ENCODE peak calls at places on chromosome 16, in six cellular contexts. W is PC-3, T is GM23248, R is SK-N-SH, S is GM23338, Q is HCT116. V is an unnamed sample.

GRCh38 chr16:55567382-55567781 is 898 bp downstream of the CAPNS2 start:
- DNase-seq in Q (no peak), W (no peak), T (peak), R (no peak), S (no peak), V (no peak)

GRCh38 chr16:11781773-11782172 is 15.3 kb downstream of the ZC3H7A start:
- DNase-seq in Q (no peak), T (no peak), R (peak), W (no peak), S (no peak), V (no peak)

GRCh38 chr16:1057252-1057932 is 15.2 kb upstream of the SSTR5 start:
- DNase-seq in T (peak), R (peak), W (peak), Q (no peak), S (peak), V (peak)

GRCh38 chr16:24834459-24835335 is 11.1 kb upstream of the SLC5A11 start:
- DNase-seq in Q (peak), S (peak), W (peak), T (peak), R (peak), V (peak)

GRCh38 chr16:51408357-51408756 is 257.3 kb upstream of the SALL1 start:
- DNase-seq in Q (no peak), S (no peak), W (peak), T (peak), R (no peak), V (no peak)

GRCh38 chr16:19777061-19777460 is 59.0 kb downstream of the IQCK start:
- DNase-seq in T (no peak), R (no peak), S (no peak), W (no peak), Q (no peak), V (no peak)

GRCh38 chr16:57623251-57624043 is 5.0 kb upstream of the ADGRG1 start:
- DNase-seq in Q (peak), S (peak), T (peak), W (peak), R (no peak), V (peak)

GRCh38 chr16:83336630-83337029 is 471.1 kb upstream of the HSBP1 start:
- DNase-seq in S (no peak), T (peak), W (no peak), Q (no peak), R (no peak), V (no peak)

GRCh38 chr16:50900391-50900942 is 158.6 kb downstream of the CYLD start:
- DNase-seq in S (no peak), Q (no peak), W (no peak), T (no peak), R (no peak), V (no peak)

GRCh38 chr16:67879936-67880335 is 4.7 kb upstream of the NRN1L start:
- DNase-seq in T (no peak), R (no peak), W (no peak), S (no peak), Q (no peak), V (no peak)

GRCh38 chr16:50367777-50368409 is 895 bp downstream of the BRD7 start:
- DNase-seq in R (no peak), Q (no peak), S (peak), W (peak), T (peak), V (no peak)

GRCh38 chr16:64061621-64062020 is 1060.2 kb downstream of the CDH11 start:
- DNase-seq in W (no peak), Q (no peak), T (no peak), S (no peak), R (no peak), V (no peak)

GRCh38 chr16:22694887-22695382 is 119.0 kb upstream of the HS3ST2 start:
- DNase-seq in W (no peak), R (no peak), T (peak), S (no peak), Q (no peak), V (no peak)

GRCh38 chr16:81650982-81651562 is 128.0 kb upstream of the PLCG2 start:
- DNase-seq in S (peak), R (no peak), W (no peak), Q (no peak), T (no peak), V (peak)

GRCh38 chr16:28543072-28543471 is 4.3 kb upstream of the NUPR1 start:
- DNase-seq in S (no peak), W (no peak), Q (no peak), T (no peak), R (no peak), V (no peak)

GRCh38 chr16:64345142-64345541 is 776.7 kb downstream of the CDH11 start:
- DNase-seq in T (no peak), R (no peak), S (no peak), W (no peak), Q (no peak), V (no peak)

DNA sequence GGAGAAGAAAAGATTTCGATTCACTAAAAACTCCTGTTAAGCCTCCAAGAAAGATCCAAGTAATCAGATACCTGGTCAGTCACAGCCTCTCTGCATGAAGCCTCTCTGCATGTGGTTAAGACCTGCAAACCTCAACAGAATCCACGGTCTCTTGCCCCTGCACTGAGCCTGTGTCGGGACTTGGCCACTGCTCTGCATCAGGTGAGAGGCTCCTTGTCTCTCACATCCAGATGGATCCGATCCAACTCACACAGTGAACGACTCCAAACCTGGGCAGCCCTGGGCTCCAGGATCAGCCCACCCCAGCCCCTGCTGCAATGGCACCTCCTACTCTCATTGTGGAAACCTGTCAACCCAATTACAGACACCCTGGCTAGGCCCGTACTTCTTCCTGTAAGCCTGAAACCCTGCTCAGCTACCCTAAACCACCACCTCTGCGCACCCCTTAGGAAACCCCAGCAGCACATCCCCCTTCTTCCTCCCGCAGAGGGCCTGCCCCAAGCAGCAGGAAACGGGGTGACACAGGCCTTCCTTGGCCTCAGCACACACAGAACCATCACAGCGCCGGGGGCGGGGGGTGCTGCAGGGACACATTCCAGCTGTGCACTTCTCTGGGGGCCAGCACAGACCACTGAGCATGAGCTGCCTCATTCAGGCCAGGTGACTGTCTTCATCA is 129.5 kb downstream of the ANKRD11 start:
- DNase-seq in S (no peak), Q (no peak), T (no peak), W (no peak), R (no peak), V (no peak)
- TF ChIP-seq EZH2phosphoT487 in S (no peak), Q (no peak), T (no peak), W (no peak), R (no peak), V (no peak)

DNA sequence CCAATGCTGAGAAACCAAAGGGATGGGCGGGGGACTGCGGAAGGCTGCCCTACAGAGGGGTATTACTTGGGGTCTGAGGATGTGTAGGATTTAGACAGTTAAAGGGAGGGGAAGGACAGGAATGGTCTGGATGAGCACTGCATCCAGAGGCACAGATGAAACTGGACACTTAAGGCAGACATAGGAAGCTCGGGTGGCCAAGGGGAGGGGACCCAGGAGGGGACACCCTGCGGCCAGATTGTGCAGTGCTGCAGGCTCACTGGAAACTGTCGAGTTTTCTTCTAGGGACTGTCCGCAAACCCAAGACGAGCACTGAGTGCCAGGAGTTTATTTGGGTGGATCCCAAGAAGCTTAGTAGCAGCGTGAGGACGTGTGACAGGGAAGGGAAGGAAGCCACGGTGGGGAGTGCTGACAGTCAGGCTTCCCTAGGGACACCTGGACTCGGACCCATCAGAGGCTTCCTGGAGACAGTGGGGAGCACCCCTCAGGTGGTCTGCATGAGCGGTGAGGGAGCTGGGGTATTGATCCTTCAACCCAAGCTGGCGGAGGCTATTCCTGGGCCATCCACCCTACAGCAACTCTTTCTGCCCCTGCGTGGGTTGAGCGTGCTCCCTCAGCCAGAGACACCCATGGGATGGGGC is 278.7 kb downstream of the FOXL1 start:
- DNase-seq in W (no peak), T (peak), S (no peak), Q (no peak), R (no peak), V (no peak)
- TF ChIP-seq EZH2phosphoT487 in W (no peak), T (no peak), S (no peak), Q (no peak), R (no peak), V (no peak)

GRCh38 chr16:87982491-87983415 is 31.5 kb downstream of the BANP start:
- DNase-seq in W (no peak), Q (no peak), T (no peak), R (no peak), S (no peak), V (no peak)
- TF ChIP-seq EZH2phosphoT487 in W (no peak), Q (no peak), T (no peak), R (no peak), S (no peak), V (no peak)

GRCh38 chr16:4060823-4061222 is 55.4 kb downstream of the ADCY9 start:
- DNase-seq in W (no peak), Q (no peak), T (no peak), R (no peak), S (no peak), V (no peak)

GRCh38 chr16:4059969-4060368 is 56.3 kb downstream of the ADCY9 start:
- DNase-seq in T (no peak), Q (no peak), S (no peak), W (no peak), R (no peak), V (no peak)

GRCh38 chr16:4056161-4057105 is 59.8 kb downstream of the ADCY9 start:
- DNase-seq in T (no peak), R (no peak), S (no peak), W (peak), Q (no peak), V (no peak)

GRCh38 chr16:4057439-4057877 is 58.8 kb downstream of the ADCY9 start:
- DNase-seq in Q (no peak), W (no peak), T (no peak), S (no peak), R (no peak), V (no peak)

GRCh38 chr16:4058386-4058785 is 57.9 kb downstream of the ADCY9 start:
- DNase-seq in R (no peak), Q (no peak), S (no peak), T (no peak), W (peak), V (no peak)
- TF ChIP-seq EZH2phosphoT487 in R (no peak), Q (no peak), S (no peak), T (no peak), W (no peak), V (no peak)

GRCh38 chr16:54324716-54325115 is 38.1 kb upstream of the IRX3 start:
- DNase-seq in S (no peak), T (no peak), Q (no peak), R (no peak), W (no peak), V (no peak)

GRCh38 chr16:54331241-54332002 is 44.8 kb upstream of the IRX3 start:
- DNase-seq in W (no peak), S (peak), T (no peak), R (no peak), Q (no peak), V (peak)

GRCh38 chr16:54327609-54328008 is 41.0 kb upstream of the IRX3 start:
- DNase-seq in R (no peak), W (no peak), T (no peak), Q (no peak), S (no peak), V (no peak)

GRCh38 chr16:54325616-54326265 is 39.2 kb upstream of the IRX3 start:
- DNase-seq in Q (no peak), T (peak), R (no peak), W (no peak), S (no peak), V (no peak)

GRCh38 chr16:54326266-54326662 is 39.7 kb upstream of the IRX3 start:
- DNase-seq in W (no peak), S (no peak), T (peak), Q (no peak), R (no peak), V (no peak)
- TF ChIP-seq EZH2phosphoT487 in W (no peak), S (no peak), T (no peak), Q (no peak), R (no peak), V (no peak)

DNA sequence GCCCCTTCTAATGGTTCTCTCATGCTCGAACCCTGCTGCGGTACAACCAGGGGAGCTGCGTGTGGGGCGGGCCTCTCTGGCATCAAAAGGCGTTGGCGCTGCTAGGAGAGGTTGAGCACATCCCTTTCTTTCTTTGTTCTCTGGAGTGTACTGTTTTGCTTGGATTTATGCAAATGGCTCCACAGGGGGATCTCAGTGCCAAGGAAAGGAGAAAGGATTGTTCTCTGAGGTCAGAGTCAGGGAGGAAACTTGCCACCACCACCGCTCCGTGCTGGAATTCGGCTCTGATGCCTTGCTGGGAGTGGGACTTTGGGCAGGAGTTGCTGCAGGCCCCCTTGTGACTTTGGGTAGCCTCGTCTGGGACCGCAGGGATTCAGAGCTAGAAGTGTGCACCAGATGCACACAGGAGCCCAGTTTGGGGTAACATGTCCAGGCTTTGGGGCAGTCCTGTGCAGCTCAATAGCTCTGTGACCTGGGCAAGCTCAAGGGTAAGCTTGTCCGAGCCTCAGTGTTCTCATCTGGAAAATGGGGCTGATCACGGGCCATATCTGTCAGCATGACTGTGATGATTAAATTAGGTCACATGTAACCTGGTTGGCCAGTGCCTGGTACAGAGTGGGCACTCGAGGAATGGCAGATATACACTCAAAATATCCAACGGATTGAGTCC is 353.0 kb upstream of the EEF2KMT start:
- DNase-seq in R (no peak), T (no peak), S (peak), W (no peak), Q (no peak), V (peak)
- TF ChIP-seq EZH2phosphoT487 in R (no peak), T (no peak), S (no peak), W (no peak), Q (no peak), V (no peak)

DNA sequence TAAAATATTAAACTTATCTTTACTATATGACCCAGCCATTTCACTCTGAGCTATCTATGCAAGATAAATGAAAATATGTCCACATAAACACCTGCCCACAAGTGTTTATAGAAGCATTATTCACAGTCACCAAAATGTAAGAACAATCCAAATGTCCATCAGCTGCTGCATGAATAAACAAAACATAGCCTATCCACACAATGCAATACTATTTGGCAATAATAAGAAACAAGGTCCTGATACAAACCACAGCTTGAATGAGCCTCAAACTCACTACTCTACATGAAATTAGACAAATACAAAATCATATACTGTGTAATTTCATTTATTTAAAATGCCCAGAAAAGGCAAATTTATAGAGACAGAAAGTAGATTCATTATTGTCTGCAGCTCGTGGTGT is 355.1 kb downstream of the CDH8 start:
- DNase-seq in Q (no peak), S (no peak), T (no peak), R (no peak), W (no peak), V (no peak)
- TF ChIP-seq EZH2phosphoT487 in Q (no peak), S (no peak), T (no peak), R (no peak), W (no peak), V (no peak)

GRCh38 chr16:48047755-48048154 is 108.0 kb downstream of the ABCC12 start:
- DNase-seq in T (no peak), R (no peak), S (no peak), W (no peak), Q (no peak), V (peak)

GRCh38 chr16:48044117-48044516 is 111.7 kb downstream of the ABCC12 start:
- DNase-seq in T (no peak), W (no peak), S (no peak), R (no peak), Q (no peak), V (no peak)

GRCh38 chr16:48047273-48047672 is 108.5 kb downstream of the ABCC12 start:
- DNase-seq in T (no peak), W (no peak), Q (no peak), R (no peak), S (no peak), V (no peak)

GRCh38 chr16:48041861-48042435 is 113.8 kb downstream of the ABCC12 start:
- DNase-seq in W (peak), T (no peak), R (no peak), S (peak), Q (peak), V (peak)
- TF ChIP-seq EZH2phosphoT487 in W (no peak), T (no peak), R (no peak), S (no peak), Q (no peak), V (no peak)

V was measured in neural progenitor cell.